ENCODE peak calls at places on chromosomes 3 and 15, in five cellular contexts. E is mesenchymal stem cell; V is MM.1S; L is naive thymus-derived CD4-positive, alpha-beta T cell; G is mucosa of descending colon. W is an unnamed sample.

GRCh38 chr3:128493221-128494151 is 485 bp upstream of the GATA2 start:
- DNase-seq in E (no peak), V (no peak), L (no peak), G (no peak), W (no peak)

GRCh38 chr3:39804951-39805350 is 4.5 kb upstream of the MYRIP start:
- DNase-seq in E (no peak), V (no peak), L (no peak), G (no peak), W (no peak)

GRCh38 chr3:127262533-127262932 is 25.3 kb downstream of the PRR20G start:
- DNase-seq in E (no peak), V (no peak), L (no peak), G (no peak), W (no peak)

GRCh38 chr3:118884748-118885206 is 149.9 kb downstream of the IGSF11 start:
- DNase-seq in E (peak; percentile 42), V (peak; percentile 69), L (peak; percentile 79), G (peak; percentile 54), W (peak; percentile 54)

GRCh38 chr15:99331366-99331765 is 80.1 kb downstream of the LRRC28 start:
- DNase-seq in E (no peak), V (no peak), L (no peak), G (no peak), W (no peak)

GRCh38 chr3:23647706-23648258 is 158.0 kb upstream of the UBE2E1 start:
- DNase-seq in E (no peak), V (no peak), L (no peak), G (no peak), W (no peak)

GRCh38 chr15:75051161-75051560 is 27.8 kb downstream of the PPCDC start:
- DNase-seq in E (no peak), V (no peak), L (no peak), G (no peak), W (no peak)

GRCh38 chr3:132659000-132659369 is 624 bp downstream of the ACAD11 start:
- DNase-seq in E (no peak), V (peak; percentile 7), L (no peak), G (no peak), W (no peak)

GRCh38 chr3:149753717-149754116 is 1.4 kb upstream of the COMMD2 start:
- DNase-seq in E (no peak), V (no peak), L (no peak), G (no peak), W (no peak)

GRCh38 chr3:49609314-49609713 is 55.0 kb downstream of the BSN start:
- DNase-seq in E (no peak), V (no peak), L (no peak), G (no peak), W (no peak)

GRCh38 chr3:196163687-196164493 is 47.3 kb downstream of the ZDHHC19 start:
- DNase-seq in E (no peak), V (no peak), L (no peak), G (peak; percentile 72), W (peak; percentile 90)

GRCh38 chr3:196162679-196163078 is 48.5 kb downstream of the ZDHHC19 start:
- DNase-seq in E (no peak), V (no peak), L (no peak), G (peak; percentile 36), W (no peak)

GRCh38 chr3:196165850-196166249 is 45.4 kb downstream of the ZDHHC19 start:
- DNase-seq in E (no peak), V (no peak), L (no peak), G (peak; percentile 14), W (no peak)

GRCh38 chr3:196163212-196163611 is 48.0 kb downstream of the ZDHHC19 start:
- DNase-seq in E (no peak), V (no peak), L (no peak), G (peak; percentile 8), W (no peak)

GRCh38 chr3:196164576-196164975 is 46.6 kb downstream of the ZDHHC19 start:
- DNase-seq in E (no peak), V (no peak), L (no peak), G (no peak), W (no peak)
- H3K4me3 ChIP-seq in E (no peak overlapping the region), V (no peak overlapping the region), L (no peak overlapping the region), G (no peak overlapping the region), W (peak overlapping the region; percentile 29)

GRCh38 chr15:71079208-71080044 is 35.8 kb upstream of the THSD4 start:
- DNase-seq in E (no peak), V (no peak), L (no peak), G (peak; percentile 63), W (no peak)
- H3K4me3 ChIP-seq in E (peak overlapping the region; percentile 17), V (no peak overlapping the region), L (no peak overlapping the region), G (no peak overlapping the region), W (no peak overlapping the region)

GRCh38 chr3:45794177-45794560 is 2.2 kb downstream of the SLC6A20 start:
- DNase-seq in E (no peak), V (no peak), L (no peak), G (no peak), W (no peak)

GRCh38 chr3:45795882-45796765 is at the start of gene SLC6A20:
- DNase-seq in E (no peak), V (no peak), L (peak; percentile 21), G (no peak), W (no peak)

GRCh38 chr3:45796902-45797637 is 734 bp upstream of the SLC6A20 start:
- DNase-seq in E (no peak), V (no peak), L (no peak), G (no peak), W (no peak)

GRCh38 chr3:45793482-45794176 is 2.7 kb downstream of the SLC6A20 start:
- DNase-seq in E (no peak), V (no peak), L (no peak), G (no peak), W (no peak)

GRCh38 chr3:45795509-45795881 is 841 bp downstream of the SLC6A20 start:
- DNase-seq in E (peak; percentile 37), V (no peak), L (peak; percentile 15), G (no peak), W (no peak)
- H3K4me3 ChIP-seq in E (peak overlapping the region; percentile 72), V (no peak overlapping the region), L (peak overlapping the region; percentile 55), G (no peak overlapping the region), W (no peak overlapping the region)

DNA sequence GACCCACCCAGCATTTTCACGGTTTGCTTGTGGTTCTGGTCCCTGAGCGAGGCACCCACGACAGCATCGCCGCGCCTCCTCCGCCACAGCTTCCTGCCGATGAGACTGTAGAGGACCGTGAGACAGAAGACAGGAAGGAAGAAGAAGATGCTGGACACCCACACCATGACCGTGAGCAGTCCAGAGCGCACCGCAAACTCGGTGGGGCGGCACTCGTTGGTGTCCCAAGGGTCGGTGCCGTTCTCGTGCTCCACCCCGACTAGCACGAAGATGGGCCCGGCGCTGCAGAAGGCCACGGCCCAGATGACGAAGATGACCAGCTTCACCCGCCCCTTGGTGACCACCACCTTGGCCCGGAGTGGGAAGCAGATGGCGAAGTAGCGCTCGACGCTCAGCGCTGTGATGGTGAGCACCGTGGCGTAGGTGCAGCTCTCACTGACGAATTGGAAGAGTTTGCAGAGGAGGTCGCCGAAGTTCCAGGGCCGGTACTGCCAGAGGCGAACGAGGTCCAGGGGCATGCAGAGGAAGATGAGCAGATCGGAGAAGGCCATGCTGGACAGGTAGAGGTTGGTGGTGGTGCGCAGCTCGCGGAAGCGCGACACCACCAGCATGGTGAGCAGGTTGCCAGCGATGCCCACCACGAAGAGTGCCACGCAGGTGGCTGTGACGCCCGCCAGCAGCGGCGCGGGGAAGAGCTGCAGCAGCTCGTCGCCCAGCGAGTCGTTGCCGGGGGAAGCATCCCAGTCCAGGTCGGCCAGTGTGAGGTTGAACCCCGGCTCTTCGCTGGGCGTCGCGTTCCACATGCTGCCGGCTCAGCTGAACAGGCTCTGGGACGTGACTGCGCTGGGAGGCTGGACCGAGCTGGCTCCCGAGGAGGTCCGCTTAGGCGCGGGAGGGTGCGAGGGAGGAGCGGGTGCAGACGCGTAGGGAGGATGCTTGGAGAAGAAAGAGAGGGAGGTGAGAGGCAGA is at the start of gene GHSR:
- DNase-seq in E (no peak), V (no peak), L (no peak), G (peak; percentile 42), W (no peak)
- H3K4me3 ChIP-seq in E (no peak within 1 kb of the TSS), V (no peak within 1 kb of the TSS), L (peak within 1 kb of the TSS; percentile 34), G (no peak within 1 kb of the TSS), W (no peak within 1 kb of the TSS)

GRCh38 chr15:60752973-60753720 is 274.2 kb upstream of the ICE2 start:
- DNase-seq in E (peak; percentile 27), V (no peak), L (no peak), G (no peak), W (no peak)

GRCh38 chr15:60757273-60757672 is 278.3 kb upstream of the ICE2 start:
- DNase-seq in E (no peak), V (no peak), L (no peak), G (no peak), W (no peak)

GRCh38 chr15:60757831-60758570 is 279.1 kb upstream of the ICE2 start:
- DNase-seq in E (no peak), V (no peak), L (no peak), G (no peak), W (no peak)

GRCh38 chr15:60751985-60752952 is 273.3 kb upstream of the ICE2 start:
- DNase-seq in E (peak; percentile 87), V (no peak), L (no peak), G (no peak), W (no peak)
- H3K4me3 ChIP-seq in E (peak overlapping the region; percentile 57), V (no peak overlapping the region), L (no peak overlapping the region), G (no peak overlapping the region), W (no peak overlapping the region)

GRCh38 chr3:11154036-11154952 is at the start of gene HRH1:
- DNase-seq in E (no peak), V (no peak), L (no peak), G (no peak), W (no peak)

GRCh38 chr3:11157406-11157805 is 3.1 kb downstream of the HRH1 start:
- DNase-seq in E (no peak), V (no peak), L (no peak), G (no peak), W (no peak)

GRCh38 chr3:11156026-11156410 is 1.7 kb downstream of the HRH1 start:
- DNase-seq in E (no peak), V (no peak), L (no peak), G (no peak), W (no peak)

GRCh38 chr3:11155341-11156025 is 1.2 kb downstream of the HRH1 start:
- DNase-seq in E (peak; percentile 79), V (no peak), L (no peak), G (peak; percentile 54), W (peak; percentile 44)

GRCh38 chr3:11154953-11155325 is 646 bp downstream of the HRH1 start:
- DNase-seq in E (no peak), V (no peak), L (no peak), G (no peak), W (no peak)
- H3K4me3 ChIP-seq in E (peak overlapping the region; percentile 95), V (no peak overlapping the region), L (no peak overlapping the region), G (no peak overlapping the region), W (no peak overlapping the region)

GRCh38 chr3:61181874-61182273 is 69.4 kb downstream of the FHIT start:
- DNase-seq in E (peak; percentile 18), V (no peak), L (no peak), G (no peak), W (no peak)

GRCh38 chr3:61173685-61174084 is 77.6 kb downstream of the FHIT start:
- DNase-seq in E (no peak), V (no peak), L (no peak), G (no peak), W (no peak)

GRCh38 chr3:61182648-61183047 is 68.6 kb downstream of the FHIT start:
- DNase-seq in E (no peak), V (no peak), L (no peak), G (no peak), W (no peak)

GRCh38 chr3:61177450-61177849 is 73.8 kb downstream of the FHIT start:
- DNase-seq in E (no peak), V (no peak), L (no peak), G (no peak), W (no peak)

GRCh38 chr3:61178167-61178566 is 73.1 kb downstream of the FHIT start:
- DNase-seq in E (no peak), V (no peak), L (no peak), G (no peak), W (no peak)
- H3K4me3 ChIP-seq in E (no peak overlapping the region), V (no peak overlapping the region), L (no peak overlapping the region), G (no peak overlapping the region), W (no peak overlapping the region)